ENCODE peak calls at places on chromosomes 3 and 15, in seven cellular contexts. C is transverse colon, S is suprapubic skin, R is HCT116, P is stomach, U is vagina, K is endothelial cell of umbilical vein. Q is an unnamed sample.

GRCh38 chr15:58864602-58865419 is 68.7 kb downstream of the SLTM start:
- DNase-seq in U (no peak), C (no peak), R (no peak), S (no peak), P (peak; percentile 33), K (no peak), Q (peak; percentile 77)

GRCh38 chr3:169953462-169954141 is 13.0 kb upstream of the SEC62 start:
- DNase-seq in S (no peak), R (no peak), C (no peak), P (no peak), K (no peak), U (no peak), Q (no peak)

GRCh38 chr3:120429921-120430361 is 20.9 kb downstream of the FSTL1 start:
- DNase-seq in R (no peak), K (no peak), S (peak; percentile 32), C (no peak), U (no peak), P (no peak), Q (no peak)

GRCh38 chr3:72031581-72031980 is 246.6 kb upstream of the PROK2 start:
- DNase-seq in R (no peak), U (no peak), P (no peak), S (no peak), C (no peak), K (no peak), Q (peak; percentile 73)

GRCh38 chr3:59480486-59480995 is 430.7 kb upstream of the CFAP20DC start:
- DNase-seq in P (no peak), K (no peak), R (no peak), S (no peak), C (no peak), U (no peak), Q (no peak)

GRCh38 chr3:10505791-10506585 is 602 bp upstream of the ATP2B2 start:
- DNase-seq in R (no peak), C (no peak), P (no peak), S (no peak), K (no peak), U (no peak), Q (no peak)

GRCh38 chr3:50580683-50581458 is 11.5 kb downstream of the HEMK1 start:
- DNase-seq in R (no peak), P (no peak), K (no peak), S (no peak), C (no peak), U (no peak), Q (no peak)

GRCh38 chr3:118729546-118729945 is 305.1 kb downstream of the IGSF11 start:
- DNase-seq in R (no peak), S (no peak), K (no peak), P (no peak), U (no peak), C (no peak), Q (no peak)

GRCh38 chr3:179194931-179195330 is 46.8 kb downstream of the PIK3CA start:
- DNase-seq in S (no peak), U (no peak), R (no peak), P (no peak), K (no peak), C (no peak), Q (no peak)

GRCh38 chr15:25803541-25803940 is 59.6 kb downstream of the ATP10A start:
- DNase-seq in S (no peak), K (no peak), R (no peak), U (no peak), P (no peak), C (no peak), Q (no peak)

GRCh38 chr3:124569761-124570160 is 160.5 kb upstream of the UMPS start:
- DNase-seq in K (no peak), C (no peak), P (peak; percentile 60), S (no peak), R (no peak), U (no peak), Q (no peak)

GRCh38 chr15:76875911-76876310 is 29.2 kb downstream of the SCAPER start:
- DNase-seq in S (no peak), K (no peak), U (no peak), P (no peak), R (no peak), C (no peak), Q (peak; percentile 48)

GRCh38 chr3:72844436-72844999 is 3.7 kb downstream of the SHQ1 start:
- DNase-seq in K (peak; percentile 3), R (no peak), U (no peak), P (no peak), S (no peak), C (no peak), Q (no peak)

GRCh38 chr3:56624725-56625124 is 58.3 kb downstream of the TASOR start:
- DNase-seq in C (no peak), U (no peak), R (no peak), K (no peak), P (no peak), S (no peak), Q (no peak)

GRCh38 chr15:101174152-101174920 is 77.5 kb downstream of the CHSY1 start:
- DNase-seq in U (no peak), S (peak; percentile 77), P (no peak), K (no peak), R (no peak), C (no peak), Q (no peak)

GRCh38 chr3:188076176-188076575 is 77.8 kb upstream of the LPP start:
- DNase-seq in K (no peak), S (no peak), R (no peak), P (no peak), U (no peak), C (no peak), Q (no peak)
- TF ChIP-seq POLR2AphosphoS5 in K (no peak), S (peak; percentile 89), R (no peak), P (peak; percentile 17), U (no peak), C (no peak), Q (peak; percentile 32)

GRCh38 chr3:189334064-189334920 is 162.5 kb downstream of the TPRG1 start:
- DNase-seq in C (no peak), P (no peak), R (no peak), U (no peak), K (no peak), S (no peak), Q (no peak)
- TF ChIP-seq POLR2A in C (no peak), P (no peak), R (no peak), U (no peak), K (no peak), S (no peak), Q (no peak)

DNA sequence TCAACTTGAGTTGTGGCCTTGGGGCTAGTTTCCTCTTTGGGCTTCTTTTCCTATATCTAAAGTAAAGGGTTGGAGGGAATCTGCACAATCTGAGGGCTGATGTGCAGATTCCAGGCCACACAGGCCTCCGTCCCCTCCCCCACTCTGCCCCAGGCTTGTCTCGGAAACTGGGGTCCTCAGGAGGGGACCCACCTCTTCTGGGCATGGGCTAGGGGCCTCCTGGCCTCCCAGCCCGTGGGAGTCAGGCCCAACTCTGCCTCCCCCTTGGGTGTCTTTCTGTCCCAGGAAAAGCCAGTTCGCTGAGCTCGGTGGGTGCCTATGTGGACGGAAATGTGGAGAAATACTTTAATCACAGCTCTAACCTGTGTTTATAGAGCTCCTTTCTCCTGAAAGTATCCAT is 4.8 kb downstream of the SMAD6 start:
- DNase-seq in C (no peak), R (no peak), U (no peak), S (no peak), K (no peak), P (no peak), Q (no peak)
- H3K4me1 ChIP-seq in C (peaks cover 9% of the 10 kb centered on the region), R (peaks cover 58% of the 10 kb centered on the region), U (peaks cover 56% of the 10 kb centered on the region), S (peaks cover 52% of the 10 kb centered on the region), K (peaks cover 40% of the 10 kb centered on the region), P (peaks cover 40% of the 10 kb centered on the region), Q (peaks cover 27% of the 10 kb centered on the region)

GRCh38 chr15:39585871-39586301 is 5.0 kb downstream of the THBS1 start:
- DNase-seq in U (no peak), P (no peak), C (peak; percentile 19), S (no peak), K (no peak), R (no peak), Q (no peak)
- TF ChIP-seq POLR2AphosphoS5 in U (no peak), P (peak; percentile 34), C (peak; percentile 23), S (no peak), K (no peak), R (no peak), Q (no peak)

GRCh38 chr3:152835311-152836102 is 576 bp downstream of the P2RY1 start:
- DNase-seq in P (peak; percentile 33), C (peak; percentile 61), S (peak; percentile 81), R (no peak), U (no peak), K (peak; percentile 55), Q (peak; percentile 84)

GRCh38 chr3:152832046-152832445 is 2.9 kb upstream of the P2RY1 start:
- DNase-seq in P (no peak), C (no peak), R (no peak), S (no peak), K (no peak), U (no peak), Q (no peak)

GRCh38 chr3:152836269-152836668 is 1.3 kb downstream of the P2RY1 start:
- DNase-seq in U (no peak), C (no peak), K (no peak), S (no peak), R (no peak), P (no peak), Q (no peak)

GRCh38 chr3:152833089-152833488 is 1.8 kb upstream of the P2RY1 start:
- DNase-seq in U (no peak), C (no peak), K (no peak), S (no peak), R (no peak), P (no peak), Q (no peak)

GRCh38 chr3:152834354-152835310 is at the start of gene P2RY1:
- DNase-seq in S (peak; percentile 81), R (peak; percentile 40), K (peak; percentile 59), U (no peak), C (peak; percentile 82), P (peak; percentile 50), Q (peak; percentile 87)
- TF ChIP-seq POLR2A in S (peak; percentile 39), R (no peak), K (no peak), U (no peak), C (peak; percentile 80), P (no peak), Q (no peak)

GRCh38 chr15:72304596-72304995 is 15.4 kb downstream of the CELF6 start:
- DNase-seq in R (no peak), K (no peak), S (peak; percentile 65), U (no peak), P (no peak), C (no peak), Q (no peak)

GRCh38 chr15:72307036-72307435 is 12.9 kb downstream of the CELF6 start:
- DNase-seq in C (no peak), K (no peak), R (no peak), P (no peak), U (no peak), S (peak; percentile 40), Q (no peak)

GRCh38 chr15:72306211-72306785 is 13.7 kb downstream of the CELF6 start:
- DNase-seq in S (peak; percentile 72), K (no peak), U (no peak), R (no peak), P (no peak), C (no peak), Q (no peak)

DNA sequence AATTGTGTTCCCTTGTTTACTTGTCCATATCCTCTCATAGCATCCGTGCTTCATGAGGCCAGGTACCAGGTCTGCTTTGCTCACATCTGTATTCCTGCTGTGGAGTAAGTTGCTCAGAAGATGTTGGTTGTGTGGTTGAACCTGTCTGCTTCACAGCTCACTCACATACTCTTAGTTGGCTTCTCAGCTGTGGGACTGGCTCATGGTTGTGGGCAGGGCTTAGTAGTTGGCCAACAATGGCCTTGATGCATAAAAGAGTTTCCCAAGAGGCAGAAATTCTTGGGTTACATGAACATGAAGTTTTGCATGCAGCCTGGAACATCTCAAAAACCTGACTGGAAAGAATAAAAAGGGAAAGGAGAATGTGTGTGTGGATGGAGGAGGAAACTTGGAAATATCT is 17.0 kb downstream of the CELF6 start:
- DNase-seq in R (no peak), P (no peak), U (no peak), C (no peak), K (no peak), S (no peak), Q (no peak)
- H3K4me1 ChIP-seq in R (peaks cover 4% of the 10 kb centered on the region), P (no peaks in the 10 kb centered on the region), U (no peaks in the 10 kb centered on the region), C (no peaks in the 10 kb centered on the region), K (no peaks in the 10 kb centered on the region), S (no peaks in the 10 kb centered on the region), Q (no peaks in the 10 kb centered on the region)

Q was measured in spleen.